ENCODE peak calls at places on chromosome 14, in nine cellular contexts. One of them, this sample, is unnamed.

GRCh38 chr14:64628940-64629403 is 75.3 kb upstream of the PLEKHG3 start:
- DNase-seq in stimulated activated CD8-positive, alpha-beta memory T cell treated with anti-CD3 and anti-CD28 coated beads, Interleukin-15, amount 100 ng/mL, for 1 hour: no peak
- DNase-seq in AG08396: peak; percentile 88
- DNase-seq in activated B cell treated with CpG ODN at 0.5 μM for 24 hours: no peak
- DNase-seq in M059J: peak; percentile 85
- DNase-seq in Right ventricle myocardium superior: no peak
- DNase-seq in activated T-cell treated with anti-CD3 and anti-CD28 coated beads, Interleukin-2, amount 50 U/mL, for 1 hour: no peak
- DNase-seq in activated CD4-positive, alpha-beta T cell treated with anti-CD3 and anti-CD28 coated beads, Interleukin-2, amount 10 ng/mL, durations not matched to agents 7 days and 5 days: no peak
- DNase-seq in T-helper 2 cell: no peak
- DNase-seq in this sample: no peak

GRCh38 chr14:99819514-99819913 is 26.3 kb downstream of the EML1 start:
- DNase-seq in stimulated activated CD8-positive, alpha-beta memory T cell treated with anti-CD3 and anti-CD28 coated beads, Interleukin-15, amount 100 ng/mL, for 1 hour: no peak
- DNase-seq in AG08396: no peak
- DNase-seq in activated B cell treated with CpG ODN at 0.5 μM for 24 hours: no peak
- DNase-seq in M059J: no peak
- DNase-seq in Right ventricle myocardium superior: no peak
- DNase-seq in activated T-cell treated with anti-CD3 and anti-CD28 coated beads, Interleukin-2, amount 50 U/mL, for 1 hour: no peak
- DNase-seq in activated CD4-positive, alpha-beta T cell treated with anti-CD3 and anti-CD28 coated beads, Interleukin-2, amount 10 ng/mL, durations not matched to agents 7 days and 5 days: peak; percentile 16
- DNase-seq in T-helper 2 cell: no peak
- DNase-seq in this sample: no peak

GRCh38 chr14:54653764-54654469 is 87.0 kb downstream of the SAMD4A start:
- DNase-seq in stimulated activated CD8-positive, alpha-beta memory T cell treated with anti-CD3 and anti-CD28 coated beads, Interleukin-15, amount 100 ng/mL, for 1 hour: no peak
- DNase-seq in AG08396: peak; percentile 30
- DNase-seq in activated B cell treated with CpG ODN at 0.5 μM for 24 hours: no peak
- DNase-seq in M059J: peak; percentile 95
- DNase-seq in Right ventricle myocardium superior: peak; percentile 62
- DNase-seq in activated T-cell treated with anti-CD3 and anti-CD28 coated beads, Interleukin-2, amount 50 U/mL, for 1 hour: no peak
- DNase-seq in activated CD4-positive, alpha-beta T cell treated with anti-CD3 and anti-CD28 coated beads, Interleukin-2, amount 10 ng/mL, durations not matched to agents 7 days and 5 days: no peak
- DNase-seq in T-helper 2 cell: no peak
- DNase-seq in this sample: peak; percentile 11

GRCh38 chr14:62347658-62348057 is 585.4 kb downstream of the SNAPC1 start:
- DNase-seq in stimulated activated CD8-positive, alpha-beta memory T cell treated with anti-CD3 and anti-CD28 coated beads, Interleukin-15, amount 100 ng/mL, for 1 hour: no peak
- DNase-seq in AG08396: no peak
- DNase-seq in activated B cell treated with CpG ODN at 0.5 μM for 24 hours: no peak
- DNase-seq in M059J: no peak
- DNase-seq in Right ventricle myocardium superior: no peak
- DNase-seq in activated T-cell treated with anti-CD3 and anti-CD28 coated beads, Interleukin-2, amount 50 U/mL, for 1 hour: no peak
- DNase-seq in activated CD4-positive, alpha-beta T cell treated with anti-CD3 and anti-CD28 coated beads, Interleukin-2, amount 10 ng/mL, durations not matched to agents 7 days and 5 days: no peak
- DNase-seq in T-helper 2 cell: no peak
- DNase-seq in this sample: no peak

GRCh38 chr14:87628129-87628528 is 364.9 kb downstream of the GALC start:
- DNase-seq in stimulated activated CD8-positive, alpha-beta memory T cell treated with anti-CD3 and anti-CD28 coated beads, Interleukin-15, amount 100 ng/mL, for 1 hour: no peak
- DNase-seq in AG08396: peak; percentile 63
- DNase-seq in activated B cell treated with CpG ODN at 0.5 μM for 24 hours: no peak
- DNase-seq in M059J: peak; percentile 1
- DNase-seq in Right ventricle myocardium superior: no peak
- DNase-seq in activated T-cell treated with anti-CD3 and anti-CD28 coated beads, Interleukin-2, amount 50 U/mL, for 1 hour: no peak
- DNase-seq in activated CD4-positive, alpha-beta T cell treated with anti-CD3 and anti-CD28 coated beads, Interleukin-2, amount 10 ng/mL, durations not matched to agents 7 days and 5 days: no peak
- DNase-seq in T-helper 2 cell: no peak
- DNase-seq in this sample: no peak

GRCh38 chr14:35861204-35861868 is 35.2 kb downstream of the BRMS1L start:
- DNase-seq in stimulated activated CD8-positive, alpha-beta memory T cell treated with anti-CD3 and anti-CD28 coated beads, Interleukin-15, amount 100 ng/mL, for 1 hour: no peak
- DNase-seq in AG08396: no peak
- DNase-seq in activated B cell treated with CpG ODN at 0.5 μM for 24 hours: no peak
- DNase-seq in M059J: no peak
- DNase-seq in Right ventricle myocardium superior: no peak
- DNase-seq in activated T-cell treated with anti-CD3 and anti-CD28 coated beads, Interleukin-2, amount 50 U/mL, for 1 hour: no peak
- DNase-seq in activated CD4-positive, alpha-beta T cell treated with anti-CD3 and anti-CD28 coated beads, Interleukin-2, amount 10 ng/mL, durations not matched to agents 7 days and 5 days: no peak
- DNase-seq in T-helper 2 cell: no peak
- DNase-seq in this sample: no peak

GRCh38 chr14:70821916-70822705 is 12.8 kb upstream of the MAP3K9 start:
- DNase-seq in stimulated activated CD8-positive, alpha-beta memory T cell treated with anti-CD3 and anti-CD28 coated beads, Interleukin-15, amount 100 ng/mL, for 1 hour: no peak
- DNase-seq in AG08396: peak; percentile 79
- DNase-seq in activated B cell treated with CpG ODN at 0.5 μM for 24 hours: peak; percentile 36
- DNase-seq in M059J: peak; percentile 35
- DNase-seq in Right ventricle myocardium superior: peak; percentile 70
- DNase-seq in activated T-cell treated with anti-CD3 and anti-CD28 coated beads, Interleukin-2, amount 50 U/mL, for 1 hour: peak; percentile 66
- DNase-seq in activated CD4-positive, alpha-beta T cell treated with anti-CD3 and anti-CD28 coated beads, Interleukin-2, amount 10 ng/mL, durations not matched to agents 7 days and 5 days: peak; percentile 49
- DNase-seq in T-helper 2 cell: peak; percentile 45
- DNase-seq in this sample: no peak

GRCh38 chr14:53327716-53328115 is 174.6 kb upstream of the DDHD1 start:
- DNase-seq in stimulated activated CD8-positive, alpha-beta memory T cell treated with anti-CD3 and anti-CD28 coated beads, Interleukin-15, amount 100 ng/mL, for 1 hour: no peak
- DNase-seq in AG08396: peak; percentile 30
- DNase-seq in activated B cell treated with CpG ODN at 0.5 μM for 24 hours: no peak
- DNase-seq in M059J: peak; percentile 88
- DNase-seq in Right ventricle myocardium superior: no peak
- DNase-seq in activated T-cell treated with anti-CD3 and anti-CD28 coated beads, Interleukin-2, amount 50 U/mL, for 1 hour: no peak
- DNase-seq in activated CD4-positive, alpha-beta T cell treated with anti-CD3 and anti-CD28 coated beads, Interleukin-2, amount 10 ng/mL, durations not matched to agents 7 days and 5 days: no peak
- DNase-seq in T-helper 2 cell: no peak
- DNase-seq in this sample: no peak

GRCh38 chr14:103436533-103436932 is 51.3 kb downstream of the MARK3 start:
- DNase-seq in stimulated activated CD8-positive, alpha-beta memory T cell treated with anti-CD3 and anti-CD28 coated beads, Interleukin-15, amount 100 ng/mL, for 1 hour: no peak
- DNase-seq in AG08396: no peak
- DNase-seq in activated B cell treated with CpG ODN at 0.5 μM for 24 hours: no peak
- DNase-seq in M059J: peak; percentile 38
- DNase-seq in Right ventricle myocardium superior: no peak
- DNase-seq in activated T-cell treated with anti-CD3 and anti-CD28 coated beads, Interleukin-2, amount 50 U/mL, for 1 hour: no peak
- DNase-seq in activated CD4-positive, alpha-beta T cell treated with anti-CD3 and anti-CD28 coated beads, Interleukin-2, amount 10 ng/mL, durations not matched to agents 7 days and 5 days: no peak
- DNase-seq in T-helper 2 cell: no peak
- DNase-seq in this sample: no peak

GRCh38 chr14:96250545-96250944 is 5.5 kb upstream of the BDKRB1 start:
- DNase-seq in stimulated activated CD8-positive, alpha-beta memory T cell treated with anti-CD3 and anti-CD28 coated beads, Interleukin-15, amount 100 ng/mL, for 1 hour: no peak
- DNase-seq in AG08396: no peak
- DNase-seq in activated B cell treated with CpG ODN at 0.5 μM for 24 hours: no peak
- DNase-seq in M059J: no peak
- DNase-seq in Right ventricle myocardium superior: no peak
- DNase-seq in activated T-cell treated with anti-CD3 and anti-CD28 coated beads, Interleukin-2, amount 50 U/mL, for 1 hour: no peak
- DNase-seq in activated CD4-positive, alpha-beta T cell treated with anti-CD3 and anti-CD28 coated beads, Interleukin-2, amount 10 ng/mL, durations not matched to agents 7 days and 5 days: no peak
- DNase-seq in T-helper 2 cell: no peak
- DNase-seq in this sample: no peak

This sample was measured in CMK.